ENCODE peak calls at places on chromosomes 5 and 9, in five cellular contexts. O, T, U, G and M are unnamed samples.

GRCh38 chr5:14809369-14810144 is 62.0 kb downstream of the ANKH start:
- DNase-seq in O (peak; percentile 93), U (peak; percentile 70), G (peak; percentile 79), T (peak; percentile 54), M (no peak)

GRCh38 chr5:100827481-100827889 is 75.6 kb downstream of the ST8SIA4 start:
- DNase-seq in T (peak; percentile 25), G (no peak), O (no peak), U (no peak), M (peak; percentile 2)

GRCh38 chr9:8365029-8365428 is 565.5 kb upstream of the DMAC1 start:
- DNase-seq in U (no peak), G (no peak), O (peak; percentile 76), T (no peak), M (no peak)

GRCh38 chr9:88574993-88575392 is 40.0 kb downstream of the NXNL2 start:
- DNase-seq in G (no peak), O (peak; percentile 74), U (no peak), T (no peak), M (no peak)

GRCh38 chr9:9216934-9217333 is 1395.9 kb downstream of the PTPRD start:
- DNase-seq in G (no peak), U (no peak), T (no peak), O (no peak), M (no peak)

GRCh38 chr5:154997746-154998145 is 15.8 kb upstream of the KIF4B start:
- DNase-seq in T (no peak), G (no peak), O (peak; percentile 11), U (no peak), M (no peak)

GRCh38 chr5:147081256-147081872 is 153.5 kb upstream of the STK32A start:
- DNase-seq in U (no peak), G (no peak), O (no peak), T (no peak), M (no peak)

GRCh38 chr5:69281114-69281513 is 46.4 kb downstream of the CDK7 start:
- DNase-seq in T (no peak), G (no peak), O (no peak), U (no peak), M (no peak)

GRCh38 chr9:114098021-114098659 is 952 bp downstream of the KIF12 start:
- DNase-seq in T (peak; percentile 70), G (peak; percentile 23), O (no peak), U (no peak), M (peak; percentile 46)

GRCh38 chr5:75664933-75665332 is 52.3 kb downstream of the POC5 start:
- DNase-seq in U (no peak), O (no peak), G (no peak), T (no peak), M (no peak)

GRCh38 chr5:148794729-148795590 is 31.5 kb upstream of the ADRB2 start:
- DNase-seq in G (no peak), T (no peak), O (peak; percentile 96), U (no peak), M (no peak)

GRCh38 chr9:81613002-81613750 is 76.2 kb downstream of the TLE1 start:
- DNase-seq in G (no peak), T (peak; percentile 47), U (peak; percentile 18), O (peak; percentile 98), M (peak; percentile 22)

GRCh38 chr5:75202935-75203334 is 33.7 kb downstream of the ANKRD31 start:
- DNase-seq in O (no peak), U (no peak), T (no peak), G (peak; percentile 7), M (no peak)

GRCh38 chr5:173716058-173716682 is 99.7 kb upstream of the BOD1 start:
- DNase-seq in O (no peak), U (no peak), T (no peak), G (no peak), M (no peak)

GRCh38 chr9:5846501-5846921 is 13.6 kb upstream of the ERMP1 start:
- DNase-seq in U (no peak), O (peak; percentile 28), G (no peak), T (no peak), M (no peak)

GRCh38 chr5:110159202-110159601 is 469.5 kb downstream of the MAN2A1 start:
- DNase-seq in O (no peak), U (no peak), G (no peak), T (no peak), M (no peak)

GRCh38 chr5:154288145-154288544 is 97.6 kb downstream of the GALNT10 start:
- DNase-seq in G (no peak), U (peak; percentile 41), T (no peak), O (peak; percentile 72), M (no peak)

GRCh38 chr9:471320-471719 is 256.7 kb downstream of the DOCK8 start:
- DNase-seq in T (no peak), U (no peak), O (no peak), G (no peak), M (peak; percentile 16)

GRCh38 chr9:469672-470040 is 255.0 kb downstream of the DOCK8 start:
- DNase-seq in U (peak; percentile 34), O (no peak), G (no peak), T (peak; percentile 47), M (no peak)

GRCh38 chr9:470795-471194 is 256.1 kb downstream of the DOCK8 start:
- DNase-seq in G (no peak), U (peak; percentile 50), O (no peak), T (no peak), M (peak; percentile 36)

GRCh38 chr9:468766-469496 is 254.3 kb downstream of the DOCK8 start:
- DNase-seq in U (no peak), O (no peak), G (no peak), T (peak; percentile 26), M (peak; percentile 36)

DNA sequence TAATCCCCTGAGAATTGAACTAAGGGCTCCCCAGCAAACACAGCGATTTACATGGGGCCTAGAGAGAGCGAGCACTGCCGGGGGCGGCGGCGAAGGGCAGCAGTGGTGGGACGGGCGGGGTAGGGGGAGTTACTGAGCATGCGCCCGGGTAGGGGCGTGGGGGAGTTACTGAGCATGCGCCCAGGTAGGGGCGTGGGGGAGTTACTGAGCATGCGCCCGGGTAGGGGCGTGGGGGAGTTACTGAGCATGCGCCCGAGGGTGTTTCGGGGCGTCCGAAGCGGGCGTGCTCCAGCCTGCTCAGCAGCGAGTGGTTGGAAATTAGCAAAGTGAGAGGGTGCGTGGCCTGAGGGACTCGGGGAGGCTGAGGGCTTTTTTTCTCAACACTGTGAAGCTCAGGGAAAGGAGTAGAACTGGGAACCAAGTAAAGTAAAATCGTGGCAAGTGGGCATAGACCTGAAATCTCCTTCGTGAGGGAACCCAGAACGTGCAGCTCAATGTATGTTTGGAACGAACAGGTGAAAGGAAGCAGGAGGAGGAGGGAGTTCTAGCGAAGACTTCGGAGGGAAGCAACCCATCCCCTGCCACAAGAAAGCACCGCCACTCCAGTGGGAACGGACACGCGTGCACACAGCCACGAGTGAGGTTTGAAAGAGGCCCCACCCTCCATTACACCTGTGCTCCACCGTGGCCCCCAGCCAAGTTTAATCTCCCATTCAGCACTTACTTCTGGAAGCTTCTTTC is 255.5 kb downstream of the DOCK8 start:
- DNase-seq in T (peak; percentile 90), U (peak; percentile 90), O (peak; percentile 64), G (peak; percentile 54), M (peak; percentile 94)
- TF ChIP-seq POLR2A in T (peak; percentile 70), U (peak; percentile 75), O (no peak), G (peak; percentile 97), M (peak; percentile 60)

DNA sequence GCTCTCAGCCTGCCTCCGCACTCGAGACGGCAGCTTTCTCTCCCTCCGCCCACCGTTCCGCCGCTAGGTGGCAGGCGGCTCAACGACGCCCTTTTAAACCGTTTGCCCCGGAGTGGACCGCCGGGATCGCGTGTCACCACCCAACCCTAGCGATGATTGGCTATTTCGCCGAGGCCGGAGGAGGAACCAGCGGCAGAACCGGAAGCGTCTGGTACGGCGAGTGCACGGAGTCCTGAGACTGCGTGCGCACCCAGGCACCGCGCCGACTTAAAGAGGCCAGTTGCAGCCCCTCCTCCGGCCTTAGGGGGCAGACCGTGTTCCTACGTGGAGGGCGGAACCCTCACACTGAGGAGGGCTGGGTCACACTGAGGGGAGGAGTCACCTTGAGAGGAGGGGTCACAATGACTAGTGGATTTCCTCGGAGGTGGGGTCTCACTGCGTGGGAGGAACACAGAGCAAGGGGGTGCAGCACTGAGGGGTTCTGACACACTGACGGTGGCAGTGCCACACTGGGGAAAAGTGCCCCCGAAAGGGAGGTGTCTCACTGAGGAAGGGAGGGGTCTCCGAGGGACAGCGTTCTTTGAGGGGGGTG is 980 bp upstream of the TESK1 start:
- DNase-seq in U (peak; percentile 100), O (peak; percentile 99), G (peak; percentile 99), T (peak; percentile 100), M (peak; percentile 100)
- TF ChIP-seq POLR2A in U (peak; percentile 81), O (peak; percentile 85), G (peak; percentile 73), T (peak; percentile 63), M (peak; percentile 52)

GRCh38 chr9:124260769-124261603 is 3.2 kb downstream of the NEK6 start:
- DNase-seq in O (peak; percentile 69), U (peak; percentile 67), G (no peak), T (peak; percentile 57), M (peak; percentile 8)
- TF ChIP-seq POLR2A in O (no peak), U (no peak), G (no peak), T (peak; percentile 18), M (no peak)

GRCh38 chr5:10923310-10923709 is 162.3 kb upstream of the DAP start:
- DNase-seq in U (no peak), T (no peak), G (no peak), O (no peak), M (no peak)
- TF ChIP-seq POLR2A in U (no peak), T (no peak), G (no peak), O (no peak), M (no peak)

DNA sequence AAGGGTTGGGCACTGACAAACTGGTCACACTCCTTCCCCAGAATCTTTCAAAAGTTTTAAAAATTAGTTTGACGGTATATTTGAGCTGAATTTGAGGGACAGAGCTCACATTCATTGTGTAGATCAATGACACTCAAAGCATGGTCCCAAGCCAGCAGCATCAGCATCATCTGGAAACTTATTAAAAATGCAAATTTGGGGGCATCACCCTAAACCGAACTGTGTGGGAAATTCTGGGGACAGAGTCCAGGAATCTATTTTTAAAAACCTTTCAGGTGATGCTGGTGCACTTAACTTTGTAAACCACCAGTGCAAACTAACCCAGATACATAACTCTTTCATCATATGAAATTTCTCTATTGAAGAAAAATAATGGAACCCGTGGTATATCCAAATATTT is 58.1 kb upstream of the MTAP start:
- DNase-seq in O (no peak), U (no peak), G (no peak), T (no peak), M (no peak)
- TF ChIP-seq POLR2A in O (no peak), U (no peak), G (no peak), T (no peak), M (no peak)

DNA sequence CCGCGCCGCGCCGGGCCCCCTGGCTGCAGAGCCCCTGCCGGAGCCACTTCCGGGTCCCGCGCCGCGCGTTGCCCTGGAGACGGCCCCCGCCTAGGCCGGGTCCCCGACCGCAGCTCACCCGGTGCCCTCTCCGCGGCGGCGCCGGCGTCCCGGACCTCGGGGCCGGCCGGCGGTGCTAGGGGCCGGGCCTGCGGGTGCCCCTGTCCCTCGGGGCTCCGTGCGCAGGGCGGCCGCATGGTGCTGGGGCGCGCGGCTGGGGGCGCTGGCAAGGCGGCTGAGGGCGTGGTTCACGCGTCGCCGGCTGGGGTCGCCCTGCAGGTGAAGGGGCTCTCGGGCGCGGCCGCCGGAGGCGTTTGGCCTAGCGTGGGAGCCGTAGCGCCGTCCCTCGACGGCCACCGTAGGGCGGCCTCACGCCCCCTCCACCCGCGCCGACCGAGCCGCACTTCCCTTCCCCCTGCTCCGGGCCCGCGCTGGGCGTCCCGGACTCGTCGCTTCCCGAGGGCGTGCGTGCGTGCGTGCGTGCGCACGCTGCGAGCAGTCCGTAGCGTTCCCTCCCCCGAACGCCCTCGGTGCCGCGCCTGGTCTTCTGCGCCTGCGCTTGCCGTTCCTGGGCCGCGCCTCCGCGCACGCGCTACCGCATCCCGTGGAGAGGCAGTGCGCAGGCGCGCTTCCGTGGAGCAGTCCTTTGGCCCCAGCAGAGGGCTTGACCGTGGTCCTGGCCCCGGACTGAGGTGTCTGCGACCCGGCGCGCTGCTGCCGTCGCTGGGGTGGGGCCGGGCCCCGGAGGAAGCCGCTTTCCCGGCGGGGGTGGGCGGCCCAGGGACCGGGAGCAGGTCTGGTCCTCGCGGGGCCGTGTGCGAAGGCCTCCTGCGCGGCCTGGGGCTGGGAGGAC is at the start of gene TMEM250:
- DNase-seq in U (peak; percentile 96), T (peak; percentile 97), O (peak; percentile 95), G (peak; percentile 93), M (peak; percentile 98)
- TF ChIP-seq POLR2A in U (peak; percentile 67), T (peak; percentile 86), O (peak; percentile 28), G (peak; percentile 40), M (peak; percentile 84)